ENCODE peak calls at places on chromosome 21, in six cellular contexts. Q is GM23338, B is endothelial cell of umbilical vein, Y is K562, R is vagina, S is prostate gland. N is an unnamed sample.

GRCh38 chr21:24759348-24760118 is 847.7 kb downstream of the MRPL39 start:
- DNase-seq in R (no peak), Y (no peak), Q (no peak), S (no peak), B (no peak), N (no peak)

GRCh38 chr21:42833859-42834729 is 45.2 kb downstream of the WDR4 start:
- DNase-seq in B (no peak), Q (no peak), Y (peak), S (no peak), R (peak), N (peak)

GRCh38 chr21:30340714-30341573 is 3.5 kb upstream of the KRTAP27-1 start:
- DNase-seq in R (no peak), Q (peak), Y (peak), B (no peak), S (peak), N (no peak)

GRCh38 chr21:41507521-41508414 is at the start of gene TMPRSS2:
- DNase-seq in Y (no peak), S (peak), B (no peak), R (no peak), Q (peak), N (no peak)

GRCh38 chr21:34997295-34997694 is 51.8 kb downstream of the RUNX1 start:
- DNase-seq in Q (no peak), Y (peak), R (no peak), B (no peak), S (no peak), N (no peak)

GRCh38 chr21:41366522-41367151 is 4.8 kb downstream of the MX2 start:
- DNase-seq in Y (peak), Q (no peak), R (no peak), B (no peak), S (peak), N (peak)

GRCh38 chr21:42616366-42617340 is 36.8 kb upstream of the PDE9A start:
- DNase-seq in Q (no peak), R (no peak), B (no peak), Y (no peak), S (no peak), N (no peak)

GRCh38 chr21:40841524-40842196 is 5.3 kb downstream of the DSCAM start:
- DNase-seq in R (no peak), B (no peak), S (peak), Q (peak), Y (no peak), N (no peak)

GRCh38 chr21:16534408-16535099 is 804.8 kb downstream of the USP25 start:
- DNase-seq in Y (no peak), B (peak), S (peak), Q (no peak), R (peak), N (peak)

GRCh38 chr21:38806942-38807284 is 1.2 kb downstream of the ETS2 start:
- DNase-seq in R (no peak), Y (no peak), Q (no peak), S (no peak), B (peak), N (no peak)

GRCh38 chr21:37877888-37878684 is 38.2 kb downstream of the KCNJ6 start:
- DNase-seq in Y (no peak), S (no peak), Q (no peak), B (no peak), R (no peak), N (no peak)

GRCh38 chr21:43866659-43867331 is 1.8 kb downstream of the AGPAT3 start:
- DNase-seq in S (peak), B (peak), Q (no peak), R (no peak), Y (peak), N (no peak)
- TF ChIP-seq POLR2AphosphoS5 in S (no peak), B (no peak), Q (no peak), R (no peak), Y (no peak), N (no peak)

GRCh38 chr21:33541756-33542639 is at the start of gene GART:
- DNase-seq in S (peak), R (peak), Y (peak), B (peak), Q (peak), N (peak)
- TF ChIP-seq POLR2AphosphoS5 in S (peak), R (no peak), Y (peak), B (peak), Q (peak), N (peak)

GRCh38 chr21:17679002-17679600 is 66.4 kb upstream of the BTG3 start:
- DNase-seq in R (no peak), B (peak), S (peak), Q (peak), Y (peak), N (no peak)

GRCh38 chr21:17674106-17674505 is 61.4 kb upstream of the BTG3 start:
- DNase-seq in Q (no peak), R (no peak), B (no peak), Y (no peak), S (no peak), N (no peak)

GRCh38 chr21:17668479-17668878 is 55.8 kb upstream of the BTG3 start:
- DNase-seq in S (no peak), Q (no peak), B (no peak), R (no peak), Y (no peak), N (no peak)

GRCh38 chr21:17671733-17672132 is 59.0 kb upstream of the BTG3 start:
- DNase-seq in R (no peak), B (no peak), Y (no peak), Q (no peak), S (no peak), N (no peak)

GRCh38 chr21:17673261-17674020 is 60.7 kb upstream of the BTG3 start:
- DNase-seq in Y (no peak), Q (peak), R (no peak), S (no peak), B (no peak), N (no peak)
- TF ChIP-seq POLR2AphosphoS5 in Y (no peak), Q (no peak), R (no peak), S (no peak), B (no peak), N (no peak)

GRCh38 chr21:45873418-45873817 is 108.2 kb upstream of the COL6A1 start:
- DNase-seq in Q (no peak), S (no peak), B (no peak), R (no peak), Y (no peak), N (peak)

GRCh38 chr21:45875416-45875760 is 106.2 kb upstream of the COL6A1 start:
- DNase-seq in B (no peak), S (no peak), R (no peak), Y (no peak), Q (no peak), N (no peak)

GRCh38 chr21:45873866-45874265 is 107.7 kb upstream of the COL6A1 start:
- DNase-seq in S (no peak), B (no peak), Q (no peak), Y (no peak), R (no peak), N (peak)

GRCh38 chr21:45875881-45876280 is 105.7 kb upstream of the COL6A1 start:
- DNase-seq in B (no peak), Y (no peak), R (no peak), S (no peak), Q (no peak), N (peak)

DNA sequence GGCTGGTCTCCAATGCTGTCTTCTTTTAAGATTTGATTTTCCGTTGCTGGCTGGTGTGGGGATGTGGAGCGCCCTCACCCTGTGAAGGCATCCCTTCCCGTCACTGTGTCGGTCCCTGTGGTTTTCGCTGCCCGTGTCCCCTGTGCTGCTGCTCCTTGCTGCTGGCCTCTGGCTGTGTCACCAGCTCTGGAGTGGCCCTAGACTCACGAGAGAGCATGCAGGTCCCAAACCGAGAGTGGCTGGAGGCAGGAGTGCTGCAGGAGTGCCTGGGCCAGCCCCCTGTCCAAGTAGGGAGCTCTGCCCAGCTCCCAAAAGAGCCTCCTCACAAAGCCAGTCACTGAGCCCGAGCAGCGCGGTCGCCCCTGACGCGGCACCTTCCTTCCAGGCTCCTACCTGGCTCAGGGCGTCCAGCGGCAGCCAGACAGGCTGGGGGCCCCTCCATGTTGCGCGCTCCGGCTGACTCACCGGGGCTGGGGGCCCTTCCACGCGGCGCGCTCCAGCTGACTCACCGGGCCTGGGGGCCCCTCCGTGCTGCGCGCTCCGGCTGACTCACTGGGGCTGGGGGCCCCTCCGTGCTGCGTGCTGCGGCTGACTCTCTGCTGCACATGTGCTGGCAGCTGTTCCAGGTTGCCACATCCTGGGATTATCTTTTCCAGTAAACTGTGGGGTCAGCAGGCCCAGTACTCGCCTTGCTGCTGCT is 106.7 kb upstream of the COL6A1 start:
- DNase-seq in S (no peak), R (no peak), Y (no peak), Q (no peak), B (peak), N (peak)
- TF ChIP-seq POLR2AphosphoS5 in S (no peak), R (no peak), Y (no peak), Q (no peak), B (no peak), N (no peak)

GRCh38 chr21:44093761-44094160 is 13.4 kb upstream of the PWP2 start:
- DNase-seq in B (no peak), Q (no peak), R (no peak), S (no peak), Y (no peak), N (no peak)
- TF ChIP-seq POLR2AphosphoS5 in B (no peak), Q (no peak), R (no peak), S (no peak), Y (no peak), N (no peak)

DNA sequence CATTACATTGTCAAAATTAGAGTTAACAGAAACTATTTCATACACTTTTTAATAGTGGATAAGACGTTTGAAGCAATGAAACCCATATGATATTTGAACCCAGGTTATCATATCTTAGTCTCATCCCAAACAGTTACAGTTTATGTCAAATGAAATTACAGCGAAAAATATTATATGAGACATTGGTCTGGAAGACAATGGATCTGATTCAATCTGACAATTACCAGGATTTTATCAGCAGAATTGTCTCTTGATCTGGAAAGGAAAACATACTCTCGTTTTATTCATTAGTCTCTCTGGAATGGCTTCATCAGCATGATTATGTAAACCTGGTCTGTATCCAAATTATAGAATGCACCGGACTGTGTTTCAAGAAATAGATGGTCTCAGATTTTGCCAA is 818.6 kb downstream of the NCAM2 start:
- DNase-seq in Q (no peak), Y (no peak), B (no peak), S (no peak), R (no peak), N (no peak)
- TF ChIP-seq POLR2AphosphoS5 in Q (no peak), Y (no peak), B (no peak), S (no peak), R (no peak), N (no peak)